ENCODE peak calls at places on chromosome 17, in four cellular contexts. K is ascending aorta; S is endothelial cell of umbilical vein; U is CD8-positive, alpha-beta memory T cell. X is an unnamed sample.

GRCh38 chr17:54408741-54409140 is 491.9 kb upstream of the TOM1L1 start:
- DNase-seq in K (no peak), S (no peak), U (no peak), X (no peak)

GRCh38 chr17:82497483-82498405 is 21.8 kb upstream of the FOXK2 start:
- DNase-seq in K (no peak), S (peak; percentile 51), U (peak; percentile 38), X (peak; percentile 64)

GRCh38 chr17:41972571-41973411 is 6.2 kb downstream of the CNP start:
- DNase-seq in K (no peak), S (no peak), U (no peak), X (no peak)

GRCh38 chr17:70968302-70968701 is 799.0 kb downstream of the KCNJ2 start:
- DNase-seq in K (no peak), S (no peak), U (no peak), X (no peak)

GRCh38 chr17:59767176-59767575 is 59.7 kb downstream of the VMP1 start:
- DNase-seq in K (no peak), S (peak; percentile 85), U (no peak), X (no peak)

GRCh38 chr17:32111141-32111771 is 31.0 kb upstream of the RHOT1 start:
- DNase-seq in K (peak; percentile 72), S (peak; percentile 75), U (no peak), X (peak; percentile 24)

GRCh38 chr17:82328994-82329507 is 4.5 kb downstream of the SECTM1 start:
- DNase-seq in K (no peak), S (no peak), U (no peak), X (no peak)

GRCh38 chr17:4327638-4328037 is 38.8 kb downstream of the UBE2G1 start:
- DNase-seq in K (peak; percentile 67), S (no peak), U (no peak), X (no peak)

GRCh38 chr17:57881143-57881542 is 31.3 kb upstream of the MRPS23 start:
- DNase-seq in K (peak; percentile 79), S (peak; percentile 37), U (no peak), X (no peak)

GRCh38 chr17:337022-337420 is 15.6 kb downstream of the RPH3AL start:
- DNase-seq in K (no peak), S (no peak), U (no peak), X (no peak)

GRCh38 chr17:16442141-16442540 is 26.8 kb downstream of the TRPV2 start:
- DNase-seq in K (no peak), S (no peak), U (no peak), X (no peak)

GRCh38 chr17:56832446-56832845 is 1.3 kb downstream of the C17orf67 start:
- DNase-seq in K (no peak), S (no peak), U (no peak), X (no peak)

GRCh38 chr17:49604314-49604869 is 28.7 kb downstream of the NXPH3 start:
- DNase-seq in K (no peak), S (peak; percentile 42), U (no peak), X (no peak)

GRCh38 chr17:51258756-51259573 is 884 bp downstream of the MBTD1 start:
- DNase-seq in K (no peak), S (peak; percentile 34), U (no peak), X (no peak)

GRCh38 chr17:55053855-55054254 is 85.3 kb downstream of the STXBP4 start:
- DNase-seq in K (no peak), S (peak; percentile 23), U (no peak), X (no peak)

GRCh38 chr17:77433385-77434135 is 292.8 kb downstream of the SEC14L1 start:
- DNase-seq in K (no peak), S (no peak), U (no peak), X (no peak)

GRCh38 chr17:16495980-16496819 is 4.2 kb upstream of the LRRC75A start:
- DNase-seq in K (no peak), S (no peak), U (no peak), X (no peak)

GRCh38 chr17:40109471-40109824 is 9.1 kb upstream of the NR1D1 start:
- DNase-seq in K (no peak), S (peak; percentile 59), U (no peak), X (no peak)

GRCh38 chr17:19883537-19884215 is 15.9 kb upstream of the ULK2 start:
- DNase-seq in K (no peak), S (no peak), U (no peak), X (no peak)

GRCh38 chr17:34241062-34241461 is 14.0 kb upstream of the CCL2 start:
- DNase-seq in K (no peak), S (peak; percentile 79), U (no peak), X (no peak)

GRCh38 chr17:34981538-34982241 is 1.4 kb downstream of the LIG3 start:
- DNase-seq in K (no peak), S (peak; percentile 73), U (no peak), X (no peak)

GRCh38 chr17:688100-688989 is 26.3 kb downstream of the VPS53 start:
- DNase-seq in K (no peak), S (peak; percentile 34), U (no peak), X (no peak)

GRCh38 chr17:42362245-42362961 is 25.8 kb downstream of the STAT3 start:
- DNase-seq in K (peak; percentile 61), S (no peak), U (no peak), X (no peak)

GRCh38 chr17:72406501-72406900 is 285.7 kb downstream of the SOX9 start:
- DNase-seq in K (no peak), S (no peak), U (no peak), X (no peak)

GRCh38 chr17:78130439-78131101 is at the start of gene TMC8:
- DNase-seq in K (no peak), S (no peak), U (peak; percentile 70), X (no peak)

GRCh38 chr17:44146375-44147346 is 4.9 kb downstream of the HROB start:
- DNase-seq in K (no peak), S (no peak), U (no peak), X (no peak)

GRCh38 chr17:80857721-80858171 is 133.9 kb upstream of the CHMP6 start:
- DNase-seq in K (no peak), S (no peak), U (no peak), X (no peak)
- H3K27ac ChIP-seq in K (no peak overlapping the region), S (peak overlapping the region; percentile 97), U (no peak overlapping the region), X (no peak overlapping the region)

GRCh38 chr17:7468290-7468689 is 11.1 kb downstream of the ZBTB4 start:
- DNase-seq in K (no peak), S (no peak), U (no peak), X (no peak)

GRCh38 chr17:7467498-7467897 is 11.9 kb downstream of the ZBTB4 start:
- DNase-seq in K (no peak), S (no peak), U (no peak), X (no peak)

GRCh38 chr17:7465481-7466275 is 13.8 kb downstream of the ZBTB4 start:
- DNase-seq in K (no peak), S (no peak), U (no peak), X (no peak)

GRCh38 chr17:7466318-7466643 is 13.2 kb downstream of the ZBTB4 start:
- DNase-seq in K (no peak), S (no peak), U (no peak), X (no peak)

GRCh38 chr17:7466644-7467341 is 12.6 kb downstream of the ZBTB4 start:
- DNase-seq in K (peak; percentile 85), S (peak; percentile 53), U (no peak), X (no peak)
- H3K27ac ChIP-seq in K (peak overlapping the region; percentile 57), S (no peak overlapping the region), U (no peak overlapping the region), X (peak overlapping the region; percentile 45)

GRCh38 chr17:2008332-2009126 is 16.6 kb downstream of the RTN4RL1 start:
- DNase-seq in K (no peak), S (no peak), U (no peak), X (no peak)

GRCh38 chr17:1999557-2000251 is 25.4 kb downstream of the RTN4RL1 start:
- DNase-seq in K (no peak), S (peak; percentile 27), U (no peak), X (no peak)

GRCh38 chr17:2004435-2004952 is 20.6 kb downstream of the RTN4RL1 start:
- DNase-seq in K (no peak), S (no peak), U (no peak), X (no peak)

GRCh38 chr17:2002767-2003329 is 22.3 kb downstream of the RTN4RL1 start:
- DNase-seq in K (no peak), S (no peak), U (no peak), X (no peak)

DNA sequence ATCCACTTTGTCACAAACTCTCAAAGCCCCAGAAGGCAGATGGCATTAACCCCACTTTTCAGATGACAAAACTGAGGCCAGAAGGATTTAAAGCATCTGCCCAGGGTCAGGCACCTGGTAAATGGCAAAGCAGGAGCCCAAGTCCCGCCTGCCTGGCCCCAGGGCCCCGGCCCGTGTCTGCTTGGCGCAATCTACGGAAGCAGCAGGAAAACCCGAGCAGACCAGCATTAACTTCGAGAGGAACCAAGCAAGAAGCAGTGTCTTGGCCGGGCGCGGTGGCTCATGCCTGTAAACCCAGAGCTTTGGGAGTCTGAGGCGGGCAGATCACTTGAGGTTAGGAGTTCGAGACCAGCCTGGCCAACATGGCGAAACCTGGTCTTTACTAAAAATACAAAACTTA is 21.6 kb downstream of the RTN4RL1 start:
- DNase-seq in K (no peak), S (no peak), U (no peak), X (no peak)
- H3K27ac ChIP-seq in K (no peak overlapping the region), S (no peak overlapping the region), U (no peak overlapping the region), X (no peak overlapping the region)

DNA sequence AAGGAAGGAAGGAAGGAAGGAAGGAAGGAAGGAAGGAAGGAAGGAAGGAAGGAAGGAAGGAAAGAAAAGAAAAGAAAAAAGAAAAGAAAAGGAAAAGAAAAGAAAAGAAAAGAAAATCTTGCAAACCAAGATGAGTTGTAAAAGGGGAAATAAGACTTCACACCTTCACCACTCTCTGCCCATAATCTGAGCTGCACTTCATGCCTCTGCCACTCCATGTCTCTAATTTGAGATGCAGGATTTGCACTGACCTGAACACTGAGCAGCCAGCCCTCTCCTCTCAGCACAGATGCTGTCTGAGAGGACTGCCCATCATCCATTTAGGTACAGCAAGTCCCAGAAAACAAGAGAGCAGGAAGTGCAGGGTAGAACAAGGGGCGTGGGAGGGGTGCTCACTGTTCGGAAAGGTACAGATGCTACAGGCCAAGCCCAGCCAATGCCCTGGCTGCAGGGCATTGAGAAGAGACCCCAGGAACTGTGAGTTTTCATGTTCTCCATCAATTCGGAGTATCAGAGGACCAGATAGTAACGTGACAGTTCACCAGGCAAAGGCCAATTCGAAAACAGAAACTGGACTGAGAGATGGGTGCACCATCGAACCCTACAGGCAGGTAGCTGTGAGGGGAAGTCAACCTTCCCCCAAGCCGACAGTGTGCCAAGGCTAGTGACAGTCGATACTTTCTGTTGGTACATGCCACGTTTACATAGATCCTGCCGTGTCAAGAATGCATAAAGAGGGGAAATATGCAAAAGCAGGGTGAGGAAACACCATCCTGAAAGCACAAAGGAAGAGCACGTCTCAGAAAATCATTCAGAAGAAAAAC is 141.9 kb upstream of the RCVRN start:
- DNase-seq in K (no peak), S (no peak), U (no peak), X (no peak)
- H3K27ac ChIP-seq in K (no peak overlapping the region), S (no peak overlapping the region), U (no peak overlapping the region), X (no peak overlapping the region)

GRCh38 chr17:66576473-66576872 is 258.4 kb upstream of the CACNG5 start:
- DNase-seq in K (no peak), S (no peak), U (no peak), X (no peak)
- H3K27ac ChIP-seq in K (no peak overlapping the region), S (no peak overlapping the region), U (no peak overlapping the region), X (no peak overlapping the region)

GRCh38 chr17:37485938-37486570 is 3.6 kb upstream of the DUSP14 start:
- DNase-seq in K (no peak), S (no peak), U (no peak), X (no peak)

GRCh38 chr17:37479025-37479424 is 10.7 kb upstream of the DUSP14 start:
- DNase-seq in K (no peak), S (no peak), U (no peak), X (no peak)

GRCh38 chr17:37481001-37481665 is 8.6 kb upstream of the DUSP14 start:
- DNase-seq in K (no peak), S (no peak), U (no peak), X (no peak)

GRCh38 chr17:37480427-37480826 is 9.3 kb upstream of the DUSP14 start:
- DNase-seq in K (no peak), S (no peak), U (no peak), X (no peak)

GRCh38 chr17:37483311-37484039 is 6.2 kb upstream of the DUSP14 start:
- DNase-seq in K (no peak), S (no peak), U (no peak), X (no peak)
- H3K27ac ChIP-seq in K (no peak overlapping the region), S (no peak overlapping the region), U (no peak overlapping the region), X (no peak overlapping the region)

X was measured in substantia nigra.